ENCODE peak calls at places on chromosomes 1 and 21, in five cellular contexts. Y is cardiac muscle cell; K is aorta; J is CD8-positive, alpha-beta T cell; F is mammary epithelial cell. E is an unnamed sample.

GRCh38 chr21:45454924-45455315 is 50.0 kb downstream of the COL18A1 start:
- DNase-seq in F (no peak), Y (peak), K (peak), J (no peak), E (no peak)

GRCh38 chr1:224427346-224427745 is 7.3 kb downstream of the WDR26 start:
- DNase-seq in F (peak), Y (peak), J (no peak), K (no peak), E (no peak)

GRCh38 chr1:179016694-179017382 is 8.9 kb upstream of the FAM20B start:
- DNase-seq in F (peak), J (no peak), K (peak), Y (peak), E (peak)

GRCh38 chr1:12305377-12305776 is 75.5 kb downstream of the VPS13D start:
- DNase-seq in K (no peak), F (no peak), Y (peak), J (no peak), E (no peak)

GRCh38 chr21:15688016-15688415 is 41.8 kb upstream of the USP25 start:
- DNase-seq in K (no peak), F (no peak), J (no peak), Y (no peak), E (no peak)

GRCh38 chr1:150268342-150268705 is 492 bp downstream of the APH1A start:
- DNase-seq in F (peak), J (no peak), K (no peak), Y (peak), E (no peak)

GRCh38 chr1:94863919-94864318 is 43.8 kb downstream of the SLC44A3 start:
- DNase-seq in F (peak), Y (peak), K (no peak), J (no peak), E (no peak)

GRCh38 chr1:68230901-68231626 is 1.3 kb downstream of the WLS start:
- DNase-seq in J (no peak), K (peak), Y (peak), F (peak), E (no peak)

GRCh38 chr1:29687166-29687565 is 450.8 kb downstream of the PTPRU start:
- DNase-seq in F (no peak), K (no peak), Y (peak), J (no peak), E (no peak)

GRCh38 chr1:67850611-67851075 is 17.4 kb upstream of the GNG12 start:
- DNase-seq in F (peak), J (no peak), K (peak), Y (peak), E (peak)

GRCh38 chr1:33181038-33181861 is 593 bp downstream of the TRIM62 start:
- DNase-seq in Y (peak), F (peak), J (no peak), K (peak), E (no peak)

GRCh38 chr1:42211224-42211623 is 46.7 kb upstream of the GUCA2A start:
- DNase-seq in K (no peak), Y (no peak), F (peak), J (no peak), E (no peak)

GRCh38 chr1:42209516-42210370 is 45.2 kb upstream of the GUCA2A start:
- DNase-seq in K (no peak), F (no peak), J (no peak), Y (no peak), E (no peak)

GRCh38 chr1:42210421-42211133 is 46.0 kb upstream of the GUCA2A start:
- DNase-seq in F (peak), K (no peak), J (no peak), Y (no peak), E (no peak)

GRCh38 chr1:42201986-42202385 is 37.4 kb upstream of the GUCA2A start:
- DNase-seq in K (no peak), F (no peak), Y (no peak), J (no peak), E (no peak)

GRCh38 chr1:42206164-42206563 is 41.6 kb upstream of the GUCA2A start:
- DNase-seq in Y (no peak), F (peak), K (no peak), J (no peak), E (peak)
- H3K27ac ChIP-seq in Y (no peak), F (peak), K (no peak), J (no peak), E (peak)

GRCh38 chr1:39173995-39174380 is 30.5 kb upstream of the MACF1 start:
- DNase-seq in F (no peak), K (no peak), Y (no peak), J (no peak), E (no peak)
- H3K27ac ChIP-seq in F (peak), K (peak), Y (peak), J (no peak), E (peak)

DNA sequence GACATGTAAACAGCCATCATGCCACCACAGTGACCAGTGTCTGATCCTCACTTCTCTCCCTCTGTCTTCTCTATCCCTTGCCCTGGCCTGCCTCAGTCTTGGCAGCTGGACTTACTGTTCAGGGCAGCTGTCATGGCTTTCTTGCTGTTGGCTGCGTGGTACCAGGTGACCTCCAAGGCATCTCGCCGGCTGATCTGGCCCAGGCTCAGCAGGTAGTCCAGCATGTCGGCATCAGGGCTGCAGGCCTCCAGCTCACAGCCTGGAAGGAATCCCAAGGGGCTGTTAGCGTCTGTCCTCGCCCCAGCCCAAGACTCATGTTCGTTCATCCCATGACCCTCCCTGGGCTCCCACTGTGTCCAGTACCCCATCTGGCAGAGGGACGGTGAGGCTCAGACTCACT is 3.6 kb downstream of the FAM151A start:
- DNase-seq in J (no peak), Y (no peak), K (peak), F (no peak), E (no peak)
- H3K27ac ChIP-seq in J (no peak), Y (no peak), K (no peak), F (no peak), E (no peak)

GRCh38 chr1:109622103-109622892 is 2.7 kb downstream of the AMPD2 start:
- DNase-seq in F (no peak), Y (no peak), K (no peak), J (no peak), E (no peak)
- H3K27ac ChIP-seq in F (no peak), Y (no peak), K (no peak), J (peak), E (no peak)

GRCh38 chr21:46504681-46505080 is 46.0 kb downstream of the DIP2A start:
- DNase-seq in F (no peak), J (no peak), K (no peak), Y (no peak), E (no peak)
- H3K27ac ChIP-seq in F (no peak), J (no peak), K (no peak), Y (no peak), E (no peak)